ENCODE peak calls at places on chromosomes 11 and 22, in eight cellular contexts. One of them, this sample, is unnamed.

GRCh38 chr11:125451400-125452124 is 44.5 kb downstream of the FEZ1 start:
- DNase-seq in MCF 10A: peak; percentile 5
- DNase-seq in astrocyte of the cerebellum: no peak
- DNase-seq in OCI-LY7: no peak
- DNase-seq in coronary artery: peak; percentile 78
- DNase-seq in chondrocyte: no peak
- DNase-seq in right lobe of liver: no peak
- DNase-seq in mammary epithelial cell: peak; percentile 43
- DNase-seq in this sample: peak; percentile 76

GRCh38 chr11:69470301-69470700 is 11.2 kb upstream of the LINC01488 start:
- DNase-seq in OCI-LY7: no peak
- DNase-seq in chondrocyte: no peak
- DNase-seq in right lobe of liver: peak; percentile 62
- DNase-seq in coronary artery: no peak
- DNase-seq in astrocyte of the cerebellum: no peak
- DNase-seq in mammary epithelial cell: no peak
- DNase-seq in MCF 10A: no peak
- DNase-seq in this sample: no peak

GRCh38 chr22:28950567-28951411 is 67.4 kb downstream of the ZNRF3 start:
- DNase-seq in coronary artery: no peak
- DNase-seq in MCF 10A: no peak
- DNase-seq in chondrocyte: no peak
- DNase-seq in OCI-LY7: no peak
- DNase-seq in mammary epithelial cell: no peak
- DNase-seq in astrocyte of the cerebellum: no peak
- DNase-seq in right lobe of liver: no peak
- DNase-seq in this sample: no peak

GRCh38 chr11:108398439-108398838 is 68.9 kb downstream of the C11orf65 start:
- DNase-seq in chondrocyte: no peak
- DNase-seq in astrocyte of the cerebellum: no peak
- DNase-seq in mammary epithelial cell: no peak
- DNase-seq in OCI-LY7: no peak
- DNase-seq in coronary artery: no peak
- DNase-seq in MCF 10A: no peak
- DNase-seq in right lobe of liver: no peak
- DNase-seq in this sample: no peak

GRCh38 chr11:69873166-69874077 is 54.2 kb upstream of the FGF3 start:
- DNase-seq in coronary artery: no peak
- DNase-seq in mammary epithelial cell: no peak
- DNase-seq in OCI-LY7: no peak
- DNase-seq in chondrocyte: no peak
- DNase-seq in right lobe of liver: no peak
- DNase-seq in astrocyte of the cerebellum: no peak
- DNase-seq in MCF 10A: no peak
- DNase-seq in this sample: peak; percentile 43

GRCh38 chr11:95231881-95232605 is 1.0 kb upstream of the SESN3 start:
- DNase-seq in chondrocyte: peak; percentile 86
- DNase-seq in mammary epithelial cell: peak; percentile 57
- DNase-seq in OCI-LY7: peak; percentile 18
- DNase-seq in coronary artery: peak; percentile 88
- DNase-seq in MCF 10A: peak; percentile 3
- DNase-seq in right lobe of liver: peak; percentile 86
- DNase-seq in astrocyte of the cerebellum: no peak
- DNase-seq in this sample: peak; percentile 81

GRCh38 chr22:36413022-36413770 is 25.4 kb upstream of the MYH9 start:
- DNase-seq in OCI-LY7: no peak
- DNase-seq in astrocyte of the cerebellum: no peak
- DNase-seq in MCF 10A: peak; percentile 59
- DNase-seq in chondrocyte: no peak
- DNase-seq in mammary epithelial cell: no peak
- DNase-seq in coronary artery: no peak
- DNase-seq in right lobe of liver: no peak
- DNase-seq in this sample: no peak

GRCh38 chr11:46348566-46348981 is 1.3 kb downstream of the DGKZ start:
- DNase-seq in astrocyte of the cerebellum: no peak
- DNase-seq in right lobe of liver: no peak
- DNase-seq in MCF 10A: no peak
- DNase-seq in mammary epithelial cell: no peak
- DNase-seq in chondrocyte: no peak
- DNase-seq in OCI-LY7: no peak
- DNase-seq in coronary artery: no peak
- DNase-seq in this sample: no peak

GRCh38 chr22:29116397-29117123 is 43.7 kb downstream of the KREMEN1 start:
- DNase-seq in chondrocyte: no peak
- DNase-seq in right lobe of liver: no peak
- DNase-seq in OCI-LY7: no peak
- DNase-seq in mammary epithelial cell: no peak
- DNase-seq in astrocyte of the cerebellum: no peak
- DNase-seq in MCF 10A: no peak
- DNase-seq in coronary artery: no peak
- DNase-seq in this sample: no peak

GRCh38 chr11:62404918-62405317 is 13.9 kb upstream of the SCGB1A1 start:
- DNase-seq in astrocyte of the cerebellum: no peak
- DNase-seq in coronary artery: no peak
- DNase-seq in OCI-LY7: no peak
- DNase-seq in chondrocyte: no peak
- DNase-seq in right lobe of liver: no peak
- DNase-seq in mammary epithelial cell: no peak
- DNase-seq in MCF 10A: no peak
- DNase-seq in this sample: no peak

GRCh38 chr22:43197271-43197941 is 10.5 kb upstream of the TTLL12 start:
- DNase-seq in coronary artery: no peak
- DNase-seq in right lobe of liver: no peak
- DNase-seq in mammary epithelial cell: no peak
- DNase-seq in chondrocyte: peak; percentile 77
- DNase-seq in OCI-LY7: no peak
- DNase-seq in MCF 10A: no peak
- DNase-seq in astrocyte of the cerebellum: no peak
- DNase-seq in this sample: no peak

GRCh38 chr11:69563946-69564780 is 76.8 kb upstream of the CCND1 start:
- DNase-seq in right lobe of liver: peak; percentile 16
- DNase-seq in chondrocyte: no peak
- DNase-seq in OCI-LY7: no peak
- DNase-seq in MCF 10A: no peak
- DNase-seq in coronary artery: peak; percentile 22
- DNase-seq in mammary epithelial cell: peak; percentile 23
- DNase-seq in astrocyte of the cerebellum: no peak
- DNase-seq in this sample: no peak

GRCh38 chr22:33757443-33758124 is 162.7 kb downstream of the LARGE1 start:
- DNase-seq in coronary artery: no peak
- DNase-seq in mammary epithelial cell: no peak
- DNase-seq in OCI-LY7: no peak
- DNase-seq in chondrocyte: no peak
- DNase-seq in right lobe of liver: peak; percentile 81
- DNase-seq in astrocyte of the cerebellum: peak; percentile 11
- DNase-seq in MCF 10A: no peak
- DNase-seq in this sample: no peak

GRCh38 chr11:66328036-66328306 is 8.3 kb downstream of the RIN1 start:
- DNase-seq in coronary artery: no peak
- DNase-seq in MCF 10A: no peak
- DNase-seq in chondrocyte: no peak
- DNase-seq in mammary epithelial cell: peak; percentile 27
- DNase-seq in OCI-LY7: no peak
- DNase-seq in right lobe of liver: no peak
- DNase-seq in astrocyte of the cerebellum: no peak
- DNase-seq in this sample: no peak

GRCh38 chr22:50009765-50010675 is 2.5 kb downstream of the IL17REL start:
- DNase-seq in chondrocyte: peak; percentile 92
- DNase-seq in astrocyte of the cerebellum: no peak
- DNase-seq in mammary epithelial cell: no peak
- DNase-seq in MCF 10A: no peak
- DNase-seq in right lobe of liver: peak; percentile 58
- DNase-seq in OCI-LY7: no peak
- DNase-seq in coronary artery: no peak
- DNase-seq in this sample: peak; percentile 80

GRCh38 chr11:94623120-94623735 is 56.1 kb downstream of the PIWIL4 start:
- DNase-seq in mammary epithelial cell: peak; percentile 70
- DNase-seq in chondrocyte: no peak
- DNase-seq in coronary artery: no peak
- DNase-seq in astrocyte of the cerebellum: peak; percentile 76
- DNase-seq in OCI-LY7: peak; percentile 63
- DNase-seq in MCF 10A: peak; percentile 86
- DNase-seq in right lobe of liver: no peak
- DNase-seq in this sample: no peak

GRCh38 chr22:30047364-30047738 is 32.9 kb upstream of the HORMAD2 start:
- DNase-seq in mammary epithelial cell: no peak
- DNase-seq in chondrocyte: no peak
- DNase-seq in astrocyte of the cerebellum: no peak
- DNase-seq in MCF 10A: no peak
- DNase-seq in coronary artery: no peak
- DNase-seq in right lobe of liver: no peak
- DNase-seq in OCI-LY7: peak; percentile 24
- DNase-seq in this sample: peak; percentile 31

GRCh38 chr11:43962383-43962969 is 20.0 kb downstream of the C11orf96 start:
- DNase-seq in right lobe of liver: no peak
- DNase-seq in chondrocyte: no peak
- DNase-seq in OCI-LY7: no peak
- DNase-seq in coronary artery: peak; percentile 11
- DNase-seq in astrocyte of the cerebellum: no peak
- DNase-seq in mammary epithelial cell: no peak
- DNase-seq in MCF 10A: no peak
- DNase-seq in this sample: no peak

GRCh38 chr22:37282385-37282677 is at the start of gene CYTH4:
- DNase-seq in right lobe of liver: peak; percentile 80
- DNase-seq in OCI-LY7: peak; percentile 82
- DNase-seq in coronary artery: no peak
- DNase-seq in astrocyte of the cerebellum: no peak
- DNase-seq in chondrocyte: no peak
- DNase-seq in MCF 10A: no peak
- DNase-seq in mammary epithelial cell: peak; percentile 37
- DNase-seq in this sample: no peak

GRCh38 chr22:29096736-29097669 is 24.2 kb downstream of the KREMEN1 start:
- DNase-seq in right lobe of liver: no peak
- DNase-seq in OCI-LY7: no peak
- DNase-seq in MCF 10A: peak; percentile 37
- DNase-seq in coronary artery: no peak
- DNase-seq in mammary epithelial cell: no peak
- DNase-seq in astrocyte of the cerebellum: no peak
- DNase-seq in chondrocyte: no peak
- DNase-seq in this sample: no peak

GRCh38 chr22:37563153-37564081 is 3.1 kb downstream of the CDC42EP1 start:
- DNase-seq in chondrocyte: no peak
- DNase-seq in right lobe of liver: peak; percentile 72
- DNase-seq in OCI-LY7: no peak
- DNase-seq in MCF 10A: peak; percentile 89
- DNase-seq in mammary epithelial cell: peak; percentile 95
- DNase-seq in astrocyte of the cerebellum: peak; percentile 83
- DNase-seq in coronary artery: peak; percentile 92
- DNase-seq in this sample: no peak

DNA sequence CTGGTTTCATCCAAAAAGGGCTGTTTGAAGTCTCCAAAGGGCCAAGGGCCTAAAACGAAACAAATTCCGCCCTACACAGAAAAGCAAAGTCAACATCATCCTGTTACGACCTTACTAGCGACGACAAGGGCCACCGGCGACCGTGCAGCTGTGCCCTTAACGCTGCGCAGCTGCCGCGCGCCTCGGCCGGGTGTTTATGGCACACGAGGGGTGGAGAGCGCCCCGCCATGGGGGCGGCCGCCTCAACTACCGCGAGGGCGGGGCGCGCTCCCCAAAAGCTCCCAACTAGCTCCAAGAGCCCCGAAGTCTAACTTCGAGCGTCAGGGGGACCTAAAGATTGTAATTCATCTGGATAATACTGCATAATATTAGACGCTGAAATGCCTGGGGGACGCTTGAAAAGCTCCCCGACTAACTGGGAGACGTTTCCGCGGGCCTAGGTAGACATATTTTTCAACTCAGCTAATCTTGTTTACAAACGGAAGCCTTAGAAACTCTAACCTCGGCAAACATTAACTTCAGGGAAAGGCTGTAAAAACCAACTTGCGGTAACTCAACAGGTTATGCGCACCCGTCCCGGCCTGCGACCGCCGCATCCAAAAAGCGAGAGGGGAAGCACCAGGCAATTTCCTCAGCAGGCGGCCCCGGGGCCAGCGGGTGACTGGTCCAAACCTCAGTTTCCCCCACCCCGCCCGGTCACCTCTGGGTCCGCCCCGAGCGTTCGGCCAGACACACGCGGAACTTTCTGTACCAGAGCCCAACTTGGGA is 688 bp downstream of the TMEM123 start:
- DNase-seq in right lobe of liver: peak; percentile 84
- DNase-seq in mammary epithelial cell: peak; percentile 58
- DNase-seq in OCI-LY7: peak; percentile 94
- DNase-seq in MCF 10A: peak; percentile 62
- DNase-seq in astrocyte of the cerebellum: no peak
- DNase-seq in chondrocyte: no peak
- DNase-seq in coronary artery: no peak
- DNase-seq in this sample: peak; percentile 74
- TF ChIP-seq CTCF in right lobe of liver: peak; percentile 29
- TF ChIP-seq CTCF in mammary epithelial cell: peak; percentile 25
- TF ChIP-seq CTCF in OCI-LY7: peak; percentile 71
- TF ChIP-seq CTCF in MCF 10A: no peak
- TF ChIP-seq CTCF in astrocyte of the cerebellum: peak; percentile 27
- TF ChIP-seq CTCF in chondrocyte: peak; percentile 57
- TF ChIP-seq CTCF in coronary artery: no peak
- TF ChIP-seq CTCF in this sample: no peak

DNA sequence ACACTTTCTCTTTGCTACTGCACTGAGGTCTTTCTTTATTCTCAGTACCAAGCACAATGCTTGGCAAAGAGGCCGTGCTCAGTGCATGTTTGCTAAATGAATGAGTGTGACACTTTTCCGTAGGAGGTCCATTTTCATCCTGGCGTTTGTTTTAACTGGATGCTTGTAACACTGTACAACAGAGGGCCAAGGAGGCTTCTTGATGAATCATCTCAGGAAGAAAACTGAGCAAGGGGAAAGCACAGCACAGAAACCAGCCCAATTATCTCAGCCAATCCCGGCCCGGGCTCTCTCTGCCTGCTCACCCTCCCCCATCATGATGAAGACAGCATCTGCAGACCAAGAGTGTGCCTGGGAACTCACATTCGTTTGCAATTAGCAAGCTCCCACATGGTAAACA is 570.3 kb downstream of the OPCML start:
- DNase-seq in mammary epithelial cell: peak; percentile 6
- DNase-seq in chondrocyte: no peak
- DNase-seq in right lobe of liver: no peak
- DNase-seq in astrocyte of the cerebellum: peak; percentile 37
- DNase-seq in OCI-LY7: no peak
- DNase-seq in coronary artery: no peak
- DNase-seq in MCF 10A: no peak
- DNase-seq in this sample: no peak
- TF ChIP-seq CTCF in mammary epithelial cell: no peak
- TF ChIP-seq CTCF in chondrocyte: no peak
- TF ChIP-seq CTCF in right lobe of liver: no peak
- TF ChIP-seq CTCF in astrocyte of the cerebellum: no peak
- TF ChIP-seq CTCF in OCI-LY7: no peak
- TF ChIP-seq CTCF in coronary artery: no peak
- TF ChIP-seq CTCF in MCF 10A: no peak
- TF ChIP-seq CTCF in this sample: no peak

GRCh38 chr11:113274708-113275582 is 39.4 kb upstream of the TTC12 start:
- DNase-seq in right lobe of liver: no peak
- DNase-seq in mammary epithelial cell: peak; percentile 34
- DNase-seq in coronary artery: no peak
- DNase-seq in chondrocyte: no peak
- DNase-seq in astrocyte of the cerebellum: no peak
- DNase-seq in OCI-LY7: no peak
- DNase-seq in MCF 10A: peak; percentile 23
- DNase-seq in this sample: no peak
- TF ChIP-seq CTCF in right lobe of liver: no peak
- TF ChIP-seq CTCF in mammary epithelial cell: peak; percentile 48
- TF ChIP-seq CTCF in coronary artery: no peak
- TF ChIP-seq CTCF in chondrocyte: peak; percentile 42
- TF ChIP-seq CTCF in astrocyte of the cerebellum: peak; percentile 27
- TF ChIP-seq CTCF in OCI-LY7: no peak
- TF ChIP-seq CTCF in MCF 10A: peak; percentile 18
- TF ChIP-seq CTCF in this sample: peak; percentile 40

GRCh38 chr11:4203603-4204360 is 109.2 kb downstream of the RRM1 start:
- DNase-seq in mammary epithelial cell: no peak
- DNase-seq in coronary artery: no peak
- DNase-seq in astrocyte of the cerebellum: no peak
- DNase-seq in right lobe of liver: no peak
- DNase-seq in MCF 10A: no peak
- DNase-seq in chondrocyte: no peak
- DNase-seq in OCI-LY7: no peak
- DNase-seq in this sample: no peak
- TF ChIP-seq CTCF in mammary epithelial cell: no peak
- TF ChIP-seq CTCF in coronary artery: no peak
- TF ChIP-seq CTCF in astrocyte of the cerebellum: no peak
- TF ChIP-seq CTCF in right lobe of liver: no peak
- TF ChIP-seq CTCF in MCF 10A: no peak
- TF ChIP-seq CTCF in chondrocyte: no peak
- TF ChIP-seq CTCF in OCI-LY7: no peak
- TF ChIP-seq CTCF in this sample: no peak

This sample was measured in type B pancreatic cell.